ENCODE peak calls at places on chromosomes 13 and 19, in eight cellular contexts. One of them, this sample, is unnamed.

GRCh38 chr19:29596885-29597525 is 9.1 kb upstream of the POP4 start:
- DNase-seq in BE2C: no peak
- DNase-seq in B cell: no peak
- DNase-seq in fibroblast of mammary gland: peak
- DNase-seq in endothelial cell: peak
- DNase-seq in brain microvascular endothelial cell: peak
- DNase-seq in right atrium auricular region: no peak
- DNase-seq in endodermal cell: peak
- DNase-seq in this sample: no peak

GRCh38 chr13:75633285-75633684 is 2.8 kb upstream of the LMO7 start:
- DNase-seq in BE2C: no peak
- DNase-seq in right atrium auricular region: no peak
- DNase-seq in brain microvascular endothelial cell: peak
- DNase-seq in B cell: no peak
- DNase-seq in endodermal cell: no peak
- DNase-seq in endothelial cell: no peak
- DNase-seq in fibroblast of mammary gland: peak
- DNase-seq in this sample: no peak

GRCh38 chr13:50334944-50335343 is 319.7 kb downstream of the KCNRG start:
- DNase-seq in endodermal cell: no peak
- DNase-seq in fibroblast of mammary gland: no peak
- DNase-seq in endothelial cell: no peak
- DNase-seq in BE2C: no peak
- DNase-seq in brain microvascular endothelial cell: peak
- DNase-seq in right atrium auricular region: no peak
- DNase-seq in B cell: no peak
- DNase-seq in this sample: no peak

GRCh38 chr13:73428137-73428536 is 369.3 kb downstream of the KLF5 start:
- DNase-seq in brain microvascular endothelial cell: peak
- DNase-seq in B cell: no peak
- DNase-seq in endothelial cell: no peak
- DNase-seq in fibroblast of mammary gland: peak
- DNase-seq in right atrium auricular region: no peak
- DNase-seq in endodermal cell: no peak
- DNase-seq in BE2C: no peak
- DNase-seq in this sample: no peak

GRCh38 chr19:32208060-32208459 is 137.3 kb upstream of the ZNF507 start:
- DNase-seq in brain microvascular endothelial cell: no peak
- DNase-seq in fibroblast of mammary gland: no peak
- DNase-seq in BE2C: no peak
- DNase-seq in endothelial cell: no peak
- DNase-seq in right atrium auricular region: no peak
- DNase-seq in endodermal cell: no peak
- DNase-seq in B cell: no peak
- DNase-seq in this sample: no peak

GRCh38 chr13:81379183-81379582 is 1038.3 kb upstream of the SPRY2 start:
- DNase-seq in endothelial cell: no peak
- DNase-seq in endodermal cell: no peak
- DNase-seq in right atrium auricular region: no peak
- DNase-seq in fibroblast of mammary gland: no peak
- DNase-seq in brain microvascular endothelial cell: no peak
- DNase-seq in BE2C: no peak
- DNase-seq in B cell: no peak
- DNase-seq in this sample: no peak

GRCh38 chr13:90918551-90918950 is 428.9 kb upstream of the MIR17HG start:
- DNase-seq in fibroblast of mammary gland: peak
- DNase-seq in BE2C: no peak
- DNase-seq in endothelial cell: no peak
- DNase-seq in right atrium auricular region: no peak
- DNase-seq in brain microvascular endothelial cell: no peak
- DNase-seq in endodermal cell: no peak
- DNase-seq in B cell: no peak
- DNase-seq in this sample: no peak

GRCh38 chr19:48239582-48240141 is 16.1 kb downstream of the CARD8 start:
- DNase-seq in BE2C: no peak
- DNase-seq in fibroblast of mammary gland: peak
- DNase-seq in B cell: no peak
- DNase-seq in endodermal cell: no peak
- DNase-seq in brain microvascular endothelial cell: peak
- DNase-seq in endothelial cell: no peak
- DNase-seq in right atrium auricular region: no peak
- DNase-seq in this sample: no peak

DNA sequence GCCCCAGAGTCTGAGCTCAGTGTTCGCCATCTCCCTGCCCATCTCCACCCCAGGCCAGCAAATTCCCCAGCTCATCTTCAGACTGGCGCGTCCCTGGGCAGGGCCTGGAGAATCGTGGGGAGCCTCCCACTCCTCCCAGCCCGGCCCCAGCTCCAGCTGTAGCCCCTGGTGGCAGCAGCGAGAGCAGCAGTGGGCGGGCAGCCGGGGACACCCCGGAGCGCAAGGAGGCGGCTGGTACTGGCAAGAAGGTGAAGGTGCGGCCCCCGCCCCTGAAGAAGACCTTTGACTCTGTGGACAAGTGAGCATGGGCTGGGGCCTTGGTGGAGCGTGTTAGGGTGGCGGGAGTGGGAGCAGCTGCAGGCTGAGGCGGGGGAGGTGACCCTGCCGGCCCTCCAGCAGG is 8.4 kb upstream of the PRR19 start:
- DNase-seq in brain microvascular endothelial cell: no peak
- DNase-seq in right atrium auricular region: no peak
- DNase-seq in fibroblast of mammary gland: no peak
- DNase-seq in B cell: no peak
- DNase-seq in endothelial cell: no peak
- DNase-seq in BE2C: no peak
- DNase-seq in endodermal cell: peak
- DNase-seq in this sample: no peak
- TF ChIP-seq CTCF in brain microvascular endothelial cell: peak
- TF ChIP-seq CTCF in right atrium auricular region: no peak
- TF ChIP-seq CTCF in fibroblast of mammary gland: no peak
- TF ChIP-seq CTCF in B cell: no peak
- TF ChIP-seq CTCF in endothelial cell: no peak
- TF ChIP-seq CTCF in BE2C: no peak
- TF ChIP-seq CTCF in endodermal cell: peak
- TF ChIP-seq CTCF in this sample: no peak

GRCh38 chr19:30696514-30696913 is 324.3 kb downstream of the ZNF536 start:
- DNase-seq in B cell: no peak
- DNase-seq in endodermal cell: peak
- DNase-seq in endothelial cell: peak
- DNase-seq in brain microvascular endothelial cell: no peak
- DNase-seq in fibroblast of mammary gland: no peak
- DNase-seq in BE2C: peak
- DNase-seq in right atrium auricular region: no peak
- DNase-seq in this sample: no peak
- TF ChIP-seq CTCF in B cell: no peak
- TF ChIP-seq CTCF in endodermal cell: peak
- TF ChIP-seq CTCF in endothelial cell: peak
- TF ChIP-seq CTCF in brain microvascular endothelial cell: peak
- TF ChIP-seq CTCF in fibroblast of mammary gland: peak
- TF ChIP-seq CTCF in BE2C: peak
- TF ChIP-seq CTCF in right atrium auricular region: no peak
- TF ChIP-seq CTCF in this sample: no peak

GRCh38 chr13:100088282-100088647 is 628 bp upstream of the PCCA start:
- DNase-seq in brain microvascular endothelial cell: no peak
- DNase-seq in endothelial cell: peak
- DNase-seq in BE2C: no peak
- DNase-seq in fibroblast of mammary gland: no peak
- DNase-seq in B cell: no peak
- DNase-seq in right atrium auricular region: no peak
- DNase-seq in endodermal cell: peak
- DNase-seq in this sample: no peak

GRCh38 chr13:100089633-100090032 is 740 bp downstream of the PCCA start:
- DNase-seq in endothelial cell: no peak
- DNase-seq in fibroblast of mammary gland: peak
- DNase-seq in B cell: peak
- DNase-seq in right atrium auricular region: no peak
- DNase-seq in endodermal cell: no peak
- DNase-seq in BE2C: no peak
- DNase-seq in brain microvascular endothelial cell: no peak
- DNase-seq in this sample: peak

GRCh38 chr13:100095498-100095897 is 6.6 kb downstream of the PCCA start:
- DNase-seq in endothelial cell: no peak
- DNase-seq in fibroblast of mammary gland: no peak
- DNase-seq in brain microvascular endothelial cell: no peak
- DNase-seq in BE2C: no peak
- DNase-seq in B cell: no peak
- DNase-seq in right atrium auricular region: no peak
- DNase-seq in endodermal cell: no peak
- DNase-seq in this sample: no peak

GRCh38 chr13:100088648-100089601 is at the start of gene PCCA:
- DNase-seq in BE2C: peak
- DNase-seq in endothelial cell: peak
- DNase-seq in endodermal cell: peak
- DNase-seq in brain microvascular endothelial cell: peak
- DNase-seq in B cell: peak
- DNase-seq in fibroblast of mammary gland: peak
- DNase-seq in right atrium auricular region: peak
- DNase-seq in this sample: peak

GRCh38 chr13:100090861-100091260 is 2.0 kb downstream of the PCCA start:
- DNase-seq in right atrium auricular region: no peak
- DNase-seq in endothelial cell: no peak
- DNase-seq in brain microvascular endothelial cell: no peak
- DNase-seq in endodermal cell: no peak
- DNase-seq in B cell: no peak
- DNase-seq in fibroblast of mammary gland: no peak
- DNase-seq in BE2C: no peak
- DNase-seq in this sample: no peak
- TF ChIP-seq CTCF in right atrium auricular region: no peak
- TF ChIP-seq CTCF in endothelial cell: no peak
- TF ChIP-seq CTCF in brain microvascular endothelial cell: no peak
- TF ChIP-seq CTCF in endodermal cell: no peak
- TF ChIP-seq CTCF in B cell: no peak
- TF ChIP-seq CTCF in fibroblast of mammary gland: no peak
- TF ChIP-seq CTCF in BE2C: no peak
- TF ChIP-seq CTCF in this sample: no peak

GRCh38 chr19:23436944-23437343 is 41.7 kb upstream of the ZNF91 start:
- DNase-seq in BE2C: peak
- DNase-seq in right atrium auricular region: no peak
- DNase-seq in B cell: no peak
- DNase-seq in brain microvascular endothelial cell: no peak
- DNase-seq in endodermal cell: peak
- DNase-seq in endothelial cell: no peak
- DNase-seq in fibroblast of mammary gland: peak
- DNase-seq in this sample: no peak
- TF ChIP-seq CTCF in BE2C: peak
- TF ChIP-seq CTCF in right atrium auricular region: no peak
- TF ChIP-seq CTCF in B cell: no peak
- TF ChIP-seq CTCF in brain microvascular endothelial cell: peak
- TF ChIP-seq CTCF in endodermal cell: peak
- TF ChIP-seq CTCF in endothelial cell: no peak
- TF ChIP-seq CTCF in fibroblast of mammary gland: peak
- TF ChIP-seq CTCF in this sample: no peak

GRCh38 chr13:28569886-28570285 is 75.0 kb upstream of the FLT1 start:
- DNase-seq in BE2C: no peak
- DNase-seq in B cell: no peak
- DNase-seq in endothelial cell: no peak
- DNase-seq in right atrium auricular region: no peak
- DNase-seq in brain microvascular endothelial cell: no peak
- DNase-seq in endodermal cell: no peak
- DNase-seq in fibroblast of mammary gland: no peak
- DNase-seq in this sample: no peak
- TF ChIP-seq CTCF in BE2C: no peak
- TF ChIP-seq CTCF in B cell: no peak
- TF ChIP-seq CTCF in endothelial cell: no peak
- TF ChIP-seq CTCF in right atrium auricular region: no peak
- TF ChIP-seq CTCF in brain microvascular endothelial cell: no peak
- TF ChIP-seq CTCF in endodermal cell: no peak
- TF ChIP-seq CTCF in fibroblast of mammary gland: no peak
- TF ChIP-seq CTCF in this sample: no peak

GRCh38 chr19:41690801-41691065 is 2.7 kb upstream of the CEACAM7 start:
- DNase-seq in B cell: no peak
- DNase-seq in fibroblast of mammary gland: no peak
- DNase-seq in endodermal cell: no peak
- DNase-seq in endothelial cell: no peak
- DNase-seq in brain microvascular endothelial cell: no peak
- DNase-seq in right atrium auricular region: no peak
- DNase-seq in BE2C: no peak
- DNase-seq in this sample: no peak
- TF ChIP-seq CTCF in B cell: no peak
- TF ChIP-seq CTCF in fibroblast of mammary gland: no peak
- TF ChIP-seq CTCF in endodermal cell: no peak
- TF ChIP-seq CTCF in endothelial cell: no peak
- TF ChIP-seq CTCF in brain microvascular endothelial cell: no peak
- TF ChIP-seq CTCF in right atrium auricular region: no peak
- TF ChIP-seq CTCF in BE2C: no peak
- TF ChIP-seq CTCF in this sample: no peak

This sample was measured in GM10248.